ENCODE peak calls at places on chromosomes 7 and 10, in nine cellular contexts. M, Y, I, R, J, E, B, F and N are unnamed samples.

GRCh38 chr10:17222329-17222728 is 5.7 kb upstream of the VIM start:
- DNase-seq in M (no peak), Y (no peak), I (no peak), R (no peak), J (no peak), E (no peak), B (no peak), F (no peak), N (no peak)

GRCh38 chr10:16644146-16644545 is 122.5 kb upstream of the C1QL3 start:
- DNase-seq in M (no peak), Y (no peak), I (no peak), R (no peak), J (peak), E (no peak), B (no peak), F (no peak), N (peak)

GRCh38 chr7:26265061-26265460 is 26.6 kb upstream of the SNX10 start:
- DNase-seq in M (no peak), Y (no peak), I (no peak), R (no peak), J (peak), E (no peak), B (no peak), F (no peak), N (no peak)

GRCh38 chr10:72306215-72306760 is 32.6 kb downstream of the DDIT4 start:
- DNase-seq in M (no peak), Y (no peak), I (no peak), R (no peak), J (no peak), E (no peak), B (no peak), F (no peak), N (peak)

GRCh38 chr10:130434446-130435385 is 298.5 kb downstream of the GLRX3 start:
- DNase-seq in M (no peak), Y (no peak), I (no peak), R (peak), J (no peak), E (no peak), B (peak), F (no peak), N (no peak)

GRCh38 chr7:71652551-71652950 is 520.6 kb downstream of the GALNT17 start:
- DNase-seq in M (no peak), Y (no peak), I (no peak), R (no peak), J (no peak), E (no peak), B (peak), F (no peak), N (no peak)

GRCh38 chr7:74525881-74526280 is 72.2 kb downstream of the GTF2IRD1 start:
- DNase-seq in M (peak), Y (no peak), I (no peak), R (peak), J (no peak), E (no peak), B (peak), F (peak), N (peak)

GRCh38 chr10:88245974-88246511 is 337.1 kb downstream of the RNLS start:
- DNase-seq in M (no peak), Y (peak), I (no peak), R (no peak), J (no peak), E (no peak), B (no peak), F (no peak), N (no peak)

GRCh38 chr7:368651-369475 is 78.9 kb downstream of the FOXL3 start:
- DNase-seq in M (no peak), Y (no peak), I (no peak), R (no peak), J (no peak), E (no peak), B (no peak), F (no peak), N (no peak)

GRCh38 chr7:26510226-26510957 is 218.7 kb downstream of the SNX10 start:
- DNase-seq in M (no peak), Y (no peak), I (no peak), R (no peak), J (no peak), E (no peak), B (no peak), F (no peak), N (no peak)

GRCh38 chr7:85102813-85103350 is 84.0 kb downstream of the SEMA3D start:
- DNase-seq in M (no peak), Y (no peak), I (peak), R (no peak), J (peak), E (no peak), B (no peak), F (no peak), N (no peak)

GRCh38 chr10:126650164-126650563 is 20.3 kb downstream of the C10orf90 start:
- DNase-seq in M (no peak), Y (no peak), I (no peak), R (no peak), J (no peak), E (no peak), B (no peak), F (no peak), N (no peak)

GRCh38 chr10:99859585-99859984 is 77.1 kb downstream of the ABCC2 start:
- DNase-seq in M (no peak), Y (peak), I (no peak), R (no peak), J (no peak), E (no peak), B (peak), F (no peak), N (peak)

GRCh38 chr10:132275426-132276178 is 32.1 kb downstream of the STK32C start:
- DNase-seq in M (no peak), Y (no peak), I (no peak), R (no peak), J (no peak), E (no peak), B (no peak), F (no peak), N (peak)

GRCh38 chr10:91551856-91552255 is 81.0 kb downstream of the PPP1R3C start:
- DNase-seq in M (no peak), Y (peak), I (no peak), R (no peak), J (peak), E (no peak), B (peak), F (peak), N (peak)

GRCh38 chr7:70598976-70599375 is 533.0 kb upstream of the GALNT17 start:
- DNase-seq in M (peak), Y (no peak), I (no peak), R (no peak), J (no peak), E (no peak), B (no peak), F (peak), N (no peak)

GRCh38 chr7:36208997-36209813 is 56.2 kb downstream of the EEPD1 start:
- DNase-seq in M (no peak), Y (no peak), I (no peak), R (no peak), J (peak), E (no peak), B (no peak), F (no peak), N (peak)

GRCh38 chr10:60456053-60456452 is 66.4 kb upstream of the ANK3 start:
- DNase-seq in M (no peak), Y (no peak), I (no peak), R (no peak), J (no peak), E (no peak), B (peak), F (no peak), N (no peak)

GRCh38 chr7:116783666-116784318 is 78.6 kb upstream of the CAPZA2 start:
- DNase-seq in M (no peak), Y (no peak), I (no peak), R (no peak), J (no peak), E (no peak), B (no peak), F (no peak), N (no peak)

GRCh38 chr7:114793155-114793849 is 128.6 kb upstream of the MDFIC start:
- DNase-seq in M (no peak), Y (no peak), I (no peak), R (no peak), J (no peak), E (no peak), B (no peak), F (no peak), N (no peak)

GRCh38 chr7:8176370-8177081 is 85.4 kb downstream of the ICA1 start:
- DNase-seq in M (peak), Y (no peak), I (no peak), R (peak), J (no peak), E (peak), B (no peak), F (no peak), N (no peak)

GRCh38 chr10:133100706-133101463 is 13.2 kb downstream of the ADGRA1 start:
- DNase-seq in M (peak), Y (peak), I (no peak), R (peak), J (no peak), E (no peak), B (peak), F (peak), N (no peak)

GRCh38 chr7:492714-493065 is 27.0 kb downstream of the PDGFA start:
- DNase-seq in M (no peak), Y (no peak), I (no peak), R (no peak), J (no peak), E (no peak), B (no peak), F (no peak), N (no peak)

GRCh38 chr7:43537765-43538403 is 45.0 kb upstream of the STK17A start:
- DNase-seq in M (no peak), Y (no peak), I (no peak), R (no peak), J (no peak), E (no peak), B (no peak), F (no peak), N (no peak)

GRCh38 chr10:131094406-131095108 is 217.0 kb downstream of the TCERG1L start:
- DNase-seq in M (no peak), Y (peak), I (no peak), R (no peak), J (no peak), E (no peak), B (peak), F (no peak), N (peak)

GRCh38 chr7:105399043-105399725 is 10.5 kb upstream of the SRPK2 start:
- DNase-seq in M (no peak), Y (peak), I (peak), R (no peak), J (peak), E (no peak), B (no peak), F (no peak), N (peak)

GRCh38 chr7:74302745-74303221 is 13.6 kb downstream of the CLIP2 start:
- DNase-seq in M (no peak), Y (no peak), I (no peak), R (no peak), J (no peak), E (no peak), B (no peak), F (no peak), N (peak)

GRCh38 chr7:30789334-30789711 is 18.1 kb downstream of the MINDY4 start:
- DNase-seq in M (no peak), Y (no peak), I (no peak), R (no peak), J (peak), E (no peak), B (no peak), F (no peak), N (peak)

GRCh38 chr10:24247841-24248240 is 38.9 kb downstream of the KIAA1217 start:
- DNase-seq in M (no peak), Y (no peak), I (no peak), R (no peak), J (no peak), E (no peak), B (no peak), F (no peak), N (no peak)

GRCh38 chr10:113473851-113474250 is 79.0 kb upstream of the HABP2 start:
- DNase-seq in M (no peak), Y (no peak), I (no peak), R (no peak), J (peak), E (no peak), B (no peak), F (no peak), N (no peak)

GRCh38 chr10:110681023-110681681 is 37.0 kb downstream of the RBM20 start:
- DNase-seq in M (no peak), Y (peak), I (no peak), R (no peak), J (peak), E (no peak), B (peak), F (peak), N (peak)

GRCh38 chr7:45681596-45682357 is 107.6 kb downstream of the ADCY1 start:
- DNase-seq in M (no peak), Y (no peak), I (no peak), R (no peak), J (no peak), E (no peak), B (peak), F (peak), N (no peak)

GRCh38 chr7:151083071-151083823 is at the start of gene TMUB1:
- DNase-seq in M (no peak), Y (peak), I (no peak), R (peak), J (peak), E (peak), B (peak), F (peak), N (peak)

GRCh38 chr7:140005754-140006503 is 56.8 kb downstream of the PARP12 start:
- DNase-seq in M (no peak), Y (peak), I (no peak), R (no peak), J (no peak), E (no peak), B (peak), F (peak), N (peak)

GRCh38 chr10:20013991-20014750 is 197.9 kb downstream of the PLXDC2 start:
- DNase-seq in M (no peak), Y (no peak), I (no peak), R (no peak), J (no peak), E (no peak), B (no peak), F (no peak), N (no peak)

GRCh38 chr10:86262671-86263165 is 103.9 kb downstream of the GRID1 start:
- DNase-seq in M (no peak), Y (no peak), I (no peak), R (no peak), J (no peak), E (no peak), B (peak), F (no peak), N (peak)

GRCh38 chr10:6164271-6165095 is 38.2 kb upstream of the PFKFB3 start:
- DNase-seq in M (no peak), Y (no peak), I (no peak), R (no peak), J (no peak), E (no peak), B (no peak), F (no peak), N (no peak)